ENCODE peak calls at places on chromosomes 6 and 20, in nine cellular contexts. K, S, Q, B, M, G, Z, P and J are unnamed samples.

GRCh38 chr6:136762022-136762975 is 30.0 kb downstream of the MAP3K5 start:
- DNase-seq in S (no peak), G (no peak), Q (no peak), K (no peak), P (no peak), Z (peak), B (no peak), M (no peak), J (no peak)

GRCh38 chr6:169225131-169225576 is 28.5 kb downstream of the THBS2 start:
- DNase-seq in P (no peak), G (peak), Q (no peak), Z (no peak), K (no peak), M (no peak), B (peak), S (no peak), J (no peak)

GRCh38 chr20:37897008-37897548 is 5.8 kb upstream of the VSTM2L start:
- DNase-seq in K (peak), P (no peak), Q (no peak), S (no peak), B (no peak), Z (no peak), G (no peak), M (no peak), J (no peak)

GRCh38 chr6:24899647-24900325 is 36.0 kb downstream of the RIPOR2 start:
- DNase-seq in K (no peak), G (no peak), P (no peak), Z (no peak), B (no peak), Q (peak), M (no peak), S (no peak), J (no peak)

GRCh38 chr6:132673376-132674094 is 14.6 kb upstream of the TAAR1 start:
- DNase-seq in P (no peak), G (no peak), K (no peak), Q (no peak), B (no peak), Z (peak), M (no peak), S (peak), J (no peak)

GRCh38 chr6:106318061-106318460 is 7.5 kb downstream of the ATG5 start:
- DNase-seq in G (no peak), B (no peak), S (no peak), M (no peak), P (no peak), K (no peak), Q (no peak), Z (no peak), J (no peak)

GRCh38 chr6:40695114-40695513 is 108.0 kb upstream of the LRFN2 start:
- DNase-seq in G (no peak), S (no peak), P (no peak), M (no peak), Z (no peak), Q (no peak), K (peak), B (no peak), J (no peak)

GRCh38 chr6:74065713-74066112 is 369.7 kb downstream of the CD109 start:
- DNase-seq in Z (no peak), G (no peak), K (no peak), S (no peak), P (no peak), B (no peak), M (no peak), Q (no peak), J (no peak)

GRCh38 chr6:16383607-16384206 is 145.3 kb downstream of the GMPR start:
- DNase-seq in P (no peak), B (no peak), M (no peak), Q (no peak), Z (no peak), S (no peak), K (no peak), G (no peak), J (no peak)

GRCh38 chr20:709864-710761 is 34.5 kb upstream of the SCRT2 start:
- DNase-seq in B (no peak), M (no peak), G (no peak), Z (no peak), K (peak), S (no peak), P (no peak), Q (no peak), J (peak)

GRCh38 chr20:63618291-63618980 is 8.5 kb downstream of the GMEB2 start:
- DNase-seq in Z (no peak), B (no peak), Q (no peak), M (no peak), G (no peak), K (no peak), S (no peak), P (no peak), J (no peak)

GRCh38 chr6:72857791-72858190 is 235.9 kb downstream of the KCNQ5 start:
- DNase-seq in M (no peak), B (no peak), Q (no peak), G (no peak), K (no peak), P (peak), S (peak), Z (no peak), J (no peak)

GRCh38 chr6:89369009-89369408 is 16.5 kb upstream of the UBE2J1 start:
- DNase-seq in S (peak), P (peak), B (peak), Q (no peak), M (no peak), K (peak), Z (peak), G (no peak), J (no peak)

GRCh38 chr6:5747379-5747778 is 259.3 kb downstream of the NRN1 start:
- DNase-seq in P (no peak), S (no peak), M (no peak), Z (no peak), K (no peak), B (no peak), Q (no peak), G (no peak), J (no peak)

GRCh38 chr6:142822882-142823578 is 121.9 kb downstream of the HIVEP2 start:
- DNase-seq in G (no peak), Q (no peak), P (no peak), K (peak), B (no peak), M (no peak), Z (no peak), S (no peak), J (no peak)

GRCh38 chr6:4941782-4942672 is 61.8 kb downstream of the RPP40 start:
- DNase-seq in K (peak), B (no peak), Q (no peak), S (peak), Z (peak), G (no peak), P (peak), M (peak), J (no peak)

GRCh38 chr6:17589402-17590116 is 10.5 kb upstream of the FAM8A1 start:
- DNase-seq in K (peak), Z (peak), B (no peak), Q (peak), G (no peak), S (peak), M (no peak), P (peak), J (no peak)

GRCh38 chr6:149054559-149055194 is 262.8 kb upstream of the TAB2 start:
- DNase-seq in Q (no peak), K (no peak), B (no peak), M (no peak), S (no peak), Z (no peak), G (no peak), P (no peak), J (no peak)

GRCh38 chr6:45591816-45592359 is 214.2 kb upstream of the SUPT3H start:
- DNase-seq in P (no peak), Q (no peak), Z (no peak), B (no peak), M (no peak), G (no peak), S (no peak), K (no peak), J (no peak)

GRCh38 chr6:29112135-29112534 is 4.3 kb downstream of the OR2J3 start:
- DNase-seq in K (no peak), P (no peak), Q (no peak), M (no peak), S (no peak), B (no peak), G (no peak), Z (no peak), J (no peak)

DNA sequence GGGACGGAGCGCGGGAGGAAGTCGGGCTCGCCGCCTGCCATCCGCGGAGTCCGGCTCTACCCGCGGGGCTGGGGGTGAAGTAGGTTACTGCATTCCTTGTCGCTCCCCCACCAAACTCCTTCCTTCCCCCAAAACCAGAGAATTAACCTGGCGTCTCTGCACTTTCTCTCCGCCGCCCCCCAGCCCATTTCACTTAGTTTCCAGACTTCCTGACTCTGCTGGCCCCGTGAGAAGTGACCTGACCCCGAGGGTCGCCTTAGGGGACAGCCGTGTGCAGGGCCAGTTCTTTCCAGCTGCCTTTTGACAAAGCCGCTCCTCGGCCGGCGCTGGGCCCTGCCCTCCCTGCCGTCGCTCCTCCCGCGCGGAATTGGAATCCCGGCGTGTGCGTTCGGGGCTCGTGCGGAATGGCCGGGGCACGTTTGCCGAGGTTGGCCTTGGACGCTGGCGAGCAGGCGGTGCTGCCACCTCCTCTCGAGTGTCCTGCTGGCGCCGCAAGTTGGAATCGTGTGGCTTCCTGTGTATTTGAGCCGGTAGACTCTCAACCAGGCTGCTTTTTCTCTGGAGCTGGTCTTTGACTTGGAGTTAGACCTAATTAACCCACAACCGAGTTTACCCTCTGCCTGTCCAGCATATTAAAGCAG is 650 bp downstream of the DCBLD1 start:
- DNase-seq in B (peak), G (peak), Z (peak), P (no peak), S (peak), M (no peak), K (peak), Q (no peak), J (peak)
- H3K27ac ChIP-seq in B (peak), G (peak), Z (peak), P (peak), S (peak), M (no peak), K (no peak), Q (peak), J (no peak)

GRCh38 chr6:156013155-156013554 is 557.5 kb upstream of the NOX3 start:
- DNase-seq in K (no peak), Q (no peak), M (no peak), G (no peak), S (no peak), B (no peak), Z (no peak), P (no peak), J (no peak)

GRCh38 chr6:156021746-156022396 is 566.2 kb upstream of the NOX3 start:
- DNase-seq in S (peak), G (no peak), Z (no peak), B (no peak), M (peak), P (peak), Q (no peak), K (no peak), J (no peak)

GRCh38 chr6:156017838-156018237 is 562.2 kb upstream of the NOX3 start:
- DNase-seq in G (no peak), Q (no peak), P (no peak), B (no peak), M (no peak), K (no peak), S (no peak), Z (no peak), J (no peak)

GRCh38 chr6:156016186-156016976 is 560.7 kb upstream of the NOX3 start:
- DNase-seq in B (no peak), P (no peak), S (no peak), Z (no peak), M (no peak), K (no peak), G (no peak), Q (no peak), J (no peak)
- H3K27ac ChIP-seq in B (no peak), P (no peak), S (no peak), Z (no peak), M (no peak), K (no peak), G (no peak), Q (no peak), J (no peak)

GRCh38 chr6:32148289-32148688 is 3.5 kb downstream of the PRRT1 start:
- DNase-seq in Z (no peak), P (no peak), G (no peak), Q (no peak), K (peak), S (no peak), M (no peak), B (no peak), J (no peak)
- H3K27ac ChIP-seq in Z (no peak), P (no peak), G (no peak), Q (no peak), K (no peak), S (no peak), M (no peak), B (no peak), J (no peak)

GRCh38 chr6:163532526-163533078 is 118.1 kb downstream of the QKI start:
- DNase-seq in S (no peak), M (no peak), Z (no peak), B (no peak), Q (no peak), K (no peak), G (no peak), P (no peak), J (no peak)
- H3K27ac ChIP-seq in S (peak), M (no peak), Z (no peak), B (no peak), Q (no peak), K (no peak), G (peak), P (peak), J (no peak)

GRCh38 chr6:157220485-157220884 is 102.8 kb downstream of the TMEM242 start:
- DNase-seq in K (no peak), B (no peak), P (no peak), M (no peak), Q (no peak), S (no peak), G (peak), Z (no peak), J (no peak)

GRCh38 chr6:157221817-157222175 is 101.5 kb downstream of the TMEM242 start:
- DNase-seq in K (no peak), Z (no peak), S (no peak), B (no peak), Q (no peak), G (peak), P (no peak), M (no peak), J (no peak)

GRCh38 chr6:157222201-157222981 is 100.9 kb downstream of the TMEM242 start:
- DNase-seq in G (peak), P (no peak), S (no peak), B (peak), M (no peak), K (no peak), Q (no peak), Z (no peak), J (no peak)

GRCh38 chr6:157219201-157220200 is 103.8 kb downstream of the TMEM242 start:
- DNase-seq in M (no peak), S (peak), Z (no peak), P (peak), Q (no peak), K (no peak), B (no peak), G (no peak), J (peak)

DNA sequence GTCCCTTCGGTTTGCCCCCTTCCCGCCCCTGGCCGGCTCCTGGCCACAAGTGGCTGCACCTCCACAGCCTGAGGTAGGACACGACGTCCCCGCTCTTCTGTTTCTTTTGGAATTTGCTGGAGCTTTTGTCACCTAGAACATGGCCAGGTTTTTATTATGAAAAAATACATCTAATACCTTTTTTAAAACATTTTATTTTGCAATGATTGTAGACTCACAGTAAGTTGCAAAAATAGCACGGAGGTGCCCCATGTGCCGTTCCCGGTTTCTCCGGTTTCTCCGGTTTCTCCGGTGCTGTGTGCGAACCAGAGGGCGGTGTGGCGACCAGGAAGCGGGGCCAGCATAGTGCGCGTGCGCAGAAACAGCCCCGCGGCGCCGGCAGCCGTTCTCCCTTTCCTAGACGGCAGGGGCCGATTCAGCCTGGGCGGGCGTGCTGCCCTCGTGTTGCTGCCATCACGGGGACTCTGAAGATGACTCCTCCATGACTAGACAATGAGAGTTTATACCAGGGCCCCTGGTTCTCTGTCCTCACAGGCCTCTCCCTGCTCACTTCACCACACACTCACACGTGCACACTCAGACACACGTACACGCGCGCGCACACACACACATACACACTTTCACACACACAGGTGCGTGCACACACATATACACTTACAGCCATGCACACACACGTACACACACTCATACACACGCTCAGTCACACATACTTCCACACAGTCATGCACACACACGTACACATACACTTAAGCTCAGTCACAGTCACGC is 102.1 kb downstream of the TMEM242 start:
- DNase-seq in B (peak), Q (peak), P (peak), K (no peak), Z (peak), G (peak), M (no peak), S (peak), J (peak)
- H3K27ac ChIP-seq in B (no peak), Q (no peak), P (peak), K (no peak), Z (peak), G (no peak), M (no peak), S (no peak), J (no peak)

GRCh38 chr20:18802012-18802634 is 11.5 kb upstream of the SCP2D1 start:
- DNase-seq in M (no peak), P (no peak), Q (no peak), K (no peak), B (no peak), S (no peak), Z (no peak), G (no peak), J (no peak)
- H3K27ac ChIP-seq in M (no peak), P (no peak), Q (no peak), K (no peak), B (no peak), S (no peak), Z (no peak), G (no peak), J (no peak)

GRCh38 chr20:43721097-43721428 is 5.7 kb downstream of the GTSF1L start:
- DNase-seq in Q (no peak), K (no peak), B (no peak), M (no peak), Z (no peak), S (no peak), G (no peak), P (no peak), J (no peak)
- H3K27ac ChIP-seq in Q (no peak), K (no peak), B (no peak), M (no peak), Z (no peak), S (no peak), G (no peak), P (no peak), J (no peak)

DNA sequence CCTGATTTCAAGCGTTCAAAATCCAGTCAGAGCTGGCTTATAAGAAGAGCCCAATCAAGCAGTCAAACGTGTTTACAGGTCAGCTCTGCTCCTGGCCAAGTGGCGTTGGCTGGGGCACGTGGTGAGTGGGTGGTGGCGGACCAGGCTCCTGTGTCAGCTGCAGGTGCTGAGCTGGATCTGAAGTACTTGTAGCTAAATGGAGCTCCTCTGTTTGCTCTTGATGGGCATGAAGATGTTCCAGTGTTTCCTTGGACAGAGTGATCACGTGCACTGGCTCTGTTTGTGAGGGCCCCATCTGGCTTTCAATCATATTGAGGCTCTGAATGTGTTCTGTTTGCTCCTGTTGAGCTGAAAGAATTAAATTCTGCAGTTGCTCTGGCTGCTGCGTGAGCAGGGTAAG is 10.2 kb upstream of the MICAL1 start:
- DNase-seq in P (no peak), M (no peak), G (peak), S (no peak), K (no peak), Z (no peak), B (no peak), Q (no peak), J (no peak)
- H3K27ac ChIP-seq in P (no peak), M (no peak), G (peak), S (no peak), K (no peak), Z (no peak), B (no peak), Q (no peak), J (peak)

GRCh38 chr6:63804381-63804956 is 168.9 kb downstream of the PHF3 start:
- DNase-seq in P (peak), Z (no peak), B (no peak), K (no peak), M (no peak), G (no peak), S (peak), Q (no peak), J (no peak)

GRCh38 chr6:63805808-63806572 is 170.4 kb downstream of the PHF3 start:
- DNase-seq in Q (no peak), M (no peak), P (peak), B (no peak), G (no peak), Z (peak), S (peak), K (peak), J (no peak)

GRCh38 chr6:63806573-63806913 is 170.9 kb downstream of the PHF3 start:
- DNase-seq in Q (no peak), K (no peak), P (no peak), B (no peak), M (no peak), Z (no peak), G (no peak), S (no peak), J (no peak)

GRCh38 chr6:63807056-63807455 is 171.5 kb downstream of the PHF3 start:
- DNase-seq in K (no peak), Q (no peak), Z (no peak), S (no peak), M (no peak), P (no peak), B (no peak), G (no peak), J (no peak)

GRCh38 chr6:63805345-63805744 is 169.7 kb downstream of the PHF3 start:
- DNase-seq in B (no peak), K (no peak), P (no peak), G (no peak), Q (no peak), Z (no peak), S (no peak), M (no peak), J (no peak)
- H3K27ac ChIP-seq in B (no peak), K (no peak), P (peak), G (no peak), Q (no peak), Z (peak), S (peak), M (peak), J (no peak)